ENCODE peak calls at places on chromosome 20, in ten cellular contexts. N, H, L, Q, K, M, X, I, V and P are unnamed samples.

GRCh38 chr20:53900380-53900999 is 169.9 kb downstream of the BCAS1 start:
- DNase-seq in N (no peak), H (no peak), L (no peak), Q (peak), K (no peak), M (no peak), X (no peak), I (no peak), V (no peak), P (no peak)

GRCh38 chr20:50534567-50534966 is 24.4 kb downstream of the PTPN1 start:
- DNase-seq in N (no peak), H (no peak), L (no peak), Q (peak), K (no peak), M (no peak), X (no peak), I (no peak), V (no peak), P (peak)

GRCh38 chr20:15099130-15099529 is 761.7 kb upstream of the FLRT3 start:
- DNase-seq in N (no peak), H (no peak), L (no peak), Q (no peak), K (no peak), M (no peak), X (no peak), I (no peak), V (no peak), P (no peak)

GRCh38 chr20:57756213-57756612 is 46.4 kb upstream of the PMEPA1 start:
- DNase-seq in N (no peak), H (no peak), L (no peak), Q (no peak), K (no peak), M (no peak), X (no peak), I (no peak), V (no peak), P (no peak)

GRCh38 chr20:60137657-60138245 is 179.5 kb downstream of the CDH26 start:
- DNase-seq in N (no peak), H (no peak), L (peak), Q (peak), K (peak), M (peak), X (no peak), I (no peak), V (peak), P (peak)

GRCh38 chr20:35788796-35789195 is 17.0 kb downstream of the PHF20 start:
- DNase-seq in N (no peak), H (no peak), L (no peak), Q (no peak), K (no peak), M (no peak), X (no peak), I (no peak), V (no peak), P (no peak)

GRCh38 chr20:31497838-31498540 is 16.3 kb upstream of the HM13 start:
- DNase-seq in N (no peak), H (no peak), L (no peak), Q (peak), K (no peak), M (no peak), X (no peak), I (peak), V (no peak), P (peak)

GRCh38 chr20:22248052-22248667 is 336.2 kb downstream of the FOXA2 start:
- DNase-seq in N (no peak), H (no peak), L (no peak), Q (peak), K (peak), M (no peak), X (no peak), I (no peak), V (peak), P (peak)

GRCh38 chr20:48635791-48636267 is 192.0 kb downstream of the PREX1 start:
- DNase-seq in N (no peak), H (peak), L (no peak), Q (peak), K (peak), M (no peak), X (peak), I (peak), V (peak), P (peak)

GRCh38 chr20:1336699-1337387 is 7.9 kb upstream of the SDCBP2 start:
- DNase-seq in N (no peak), H (no peak), L (peak), Q (no peak), K (no peak), M (no peak), X (peak), I (peak), V (no peak), P (peak)

GRCh38 chr20:20075032-20075431 is 22.7 kb downstream of the CFAP61 start:
- DNase-seq in N (no peak), H (no peak), L (no peak), Q (no peak), K (no peak), M (no peak), X (no peak), I (no peak), V (no peak), P (no peak)

GRCh38 chr20:31642837-31643236 is 5.1 kb downstream of the COX4I2 start:
- DNase-seq in N (no peak), H (no peak), L (no peak), Q (no peak), K (no peak), M (no peak), X (no peak), I (no peak), V (no peak), P (no peak)

GRCh38 chr20:49938173-49939163 is 2.3 kb downstream of the RNF114 start:
- DNase-seq in N (no peak), H (no peak), L (peak), Q (no peak), K (no peak), M (no peak), X (no peak), I (peak), V (no peak), P (peak)